ENCODE peak calls at places on chromosomes 3 and 15, in five cellular contexts. One of them, this sample, is unnamed.

GRCh38 chr3:72698154-72698917 is 149.9 kb downstream of the SHQ1 start:
- DNase-seq in A673: peak; percentile 70
- DNase-seq in GM23338: peak; percentile 68
- DNase-seq in CD8-positive, alpha-beta memory T cell: no peak
- DNase-seq in body of pancreas: no peak
- DNase-seq in this sample: no peak

GRCh38 chr15:73987646-73988045 is 4.4 kb downstream of the STOML1 start:
- DNase-seq in A673: no peak
- DNase-seq in CD8-positive, alpha-beta memory T cell: no peak
- DNase-seq in body of pancreas: no peak
- DNase-seq in GM23338: no peak
- DNase-seq in this sample: no peak

GRCh38 chr3:148642616-148643015 is 55.1 kb upstream of the AGTR1 start:
- DNase-seq in body of pancreas: no peak
- DNase-seq in A673: no peak
- DNase-seq in CD8-positive, alpha-beta memory T cell: no peak
- DNase-seq in GM23338: no peak
- DNase-seq in this sample: no peak

GRCh38 chr3:35944915-35945710 is 305.8 kb downstream of the ARPP21 start:
- DNase-seq in A673: no peak
- DNase-seq in GM23338: no peak
- DNase-seq in body of pancreas: no peak
- DNase-seq in CD8-positive, alpha-beta memory T cell: no peak
- DNase-seq in this sample: no peak

GRCh38 chr3:133136114-133137041 is 98.2 kb downstream of the TMEM108 start:
- DNase-seq in CD8-positive, alpha-beta memory T cell: no peak
- DNase-seq in A673: peak; percentile 12
- DNase-seq in body of pancreas: no peak
- DNase-seq in GM23338: no peak
- DNase-seq in this sample: peak; percentile 20

GRCh38 chr3:146903927-146904326 is 298.8 kb upstream of the PLSCR5 start:
- DNase-seq in body of pancreas: no peak
- DNase-seq in GM23338: no peak
- DNase-seq in CD8-positive, alpha-beta memory T cell: no peak
- DNase-seq in A673: no peak
- DNase-seq in this sample: no peak

GRCh38 chr15:25859838-25860645 is 3.1 kb downstream of the ATP10A start:
- DNase-seq in body of pancreas: no peak
- DNase-seq in CD8-positive, alpha-beta memory T cell: no peak
- DNase-seq in GM23338: no peak
- DNase-seq in A673: no peak
- DNase-seq in this sample: no peak

GRCh38 chr15:29822685-29823459 is 604 bp upstream of the TJP1 start:
- DNase-seq in GM23338: peak; percentile 70
- DNase-seq in A673: no peak
- DNase-seq in CD8-positive, alpha-beta memory T cell: no peak
- DNase-seq in body of pancreas: peak; percentile 82
- DNase-seq in this sample: no peak

GRCh38 chr3:72810659-72811434 is 37.4 kb downstream of the SHQ1 start:
- DNase-seq in GM23338: no peak
- DNase-seq in body of pancreas: no peak
- DNase-seq in CD8-positive, alpha-beta memory T cell: no peak
- DNase-seq in A673: no peak
- DNase-seq in this sample: no peak

GRCh38 chr3:130480736-130481135 is 36.2 kb upstream of the COL6A6 start:
- DNase-seq in GM23338: peak; percentile 88
- DNase-seq in A673: peak; percentile 68
- DNase-seq in body of pancreas: peak; percentile 15
- DNase-seq in CD8-positive, alpha-beta memory T cell: no peak
- DNase-seq in this sample: no peak

GRCh38 chr3:51673181-51673801 is 2.2 kb downstream of the TEX264 start:
- DNase-seq in GM23338: no peak
- DNase-seq in CD8-positive, alpha-beta memory T cell: no peak
- DNase-seq in body of pancreas: no peak
- DNase-seq in A673: peak; percentile 52
- DNase-seq in this sample: no peak

GRCh38 chr3:108552267-108553159 is 36.7 kb downstream of the CIP2A start:
- DNase-seq in body of pancreas: no peak
- DNase-seq in CD8-positive, alpha-beta memory T cell: no peak
- DNase-seq in GM23338: peak; percentile 69
- DNase-seq in A673: peak; percentile 69
- DNase-seq in this sample: no peak

GRCh38 chr3:99920530-99921376 is 103.1 kb downstream of the CMSS1 start:
- DNase-seq in body of pancreas: peak; percentile 87
- DNase-seq in CD8-positive, alpha-beta memory T cell: no peak
- DNase-seq in A673: peak; percentile 45
- DNase-seq in GM23338: peak; percentile 50
- DNase-seq in this sample: no peak

GRCh38 chr3:154668835-154669234 is 238.8 kb upstream of the GPR149 start:
- DNase-seq in GM23338: no peak
- DNase-seq in A673: no peak
- DNase-seq in CD8-positive, alpha-beta memory T cell: no peak
- DNase-seq in body of pancreas: no peak
- DNase-seq in this sample: no peak

GRCh38 chr3:51568041-51568440 is 29.5 kb downstream of the RAD54L2 start:
- DNase-seq in body of pancreas: no peak
- DNase-seq in GM23338: no peak
- DNase-seq in A673: no peak
- DNase-seq in CD8-positive, alpha-beta memory T cell: no peak
- DNase-seq in this sample: no peak

GRCh38 chr15:81155375-81156218 is 21.5 kb downstream of the CFAP161 start:
- DNase-seq in A673: peak; percentile 48
- DNase-seq in GM23338: peak; percentile 49
- DNase-seq in body of pancreas: peak; percentile 52
- DNase-seq in CD8-positive, alpha-beta memory T cell: no peak
- DNase-seq in this sample: no peak

GRCh38 chr3:189914799-189915198 is 205.9 kb downstream of the P3H2 start:
- DNase-seq in GM23338: no peak
- DNase-seq in body of pancreas: no peak
- DNase-seq in CD8-positive, alpha-beta memory T cell: no peak
- DNase-seq in A673: peak; percentile 77
- DNase-seq in this sample: no peak

GRCh38 chr3:195913382-195913781 is 5.0 kb upstream of the TNK2 start:
- DNase-seq in GM23338: no peak
- DNase-seq in body of pancreas: no peak
- DNase-seq in A673: no peak
- DNase-seq in CD8-positive, alpha-beta memory T cell: no peak
- DNase-seq in this sample: no peak

GRCh38 chr15:62059818-62060115 is 480 bp downstream of the VPS13C start:
- DNase-seq in GM23338: no peak
- DNase-seq in body of pancreas: peak; percentile 42
- DNase-seq in CD8-positive, alpha-beta memory T cell: peak; percentile 46
- DNase-seq in A673: peak; percentile 53
- DNase-seq in this sample: peak; percentile 83

GRCh38 chr15:76866008-76866407 is 39.1 kb downstream of the SCAPER start:
- DNase-seq in body of pancreas: no peak
- DNase-seq in A673: no peak
- DNase-seq in GM23338: no peak
- DNase-seq in CD8-positive, alpha-beta memory T cell: no peak
- DNase-seq in this sample: no peak

GRCh38 chr3:19967208-19967607 is 20.3 kb downstream of the RAB5A start:
- DNase-seq in GM23338: no peak
- DNase-seq in CD8-positive, alpha-beta memory T cell: no peak
- DNase-seq in body of pancreas: no peak
- DNase-seq in A673: no peak
- DNase-seq in this sample: no peak

GRCh38 chr3:124401841-124402240 is 328.4 kb upstream of the UMPS start:
- DNase-seq in A673: no peak
- DNase-seq in CD8-positive, alpha-beta memory T cell: no peak
- DNase-seq in body of pancreas: no peak
- DNase-seq in GM23338: no peak
- DNase-seq in this sample: no peak

GRCh38 chr15:50996641-50997040 is 88.2 kb downstream of the AP4E1 start:
- DNase-seq in CD8-positive, alpha-beta memory T cell: no peak
- DNase-seq in A673: no peak
- DNase-seq in GM23338: no peak
- DNase-seq in body of pancreas: no peak
- DNase-seq in this sample: no peak

GRCh38 chr3:63795438-63795837 is 23.7 kb upstream of the C3orf49 start:
- DNase-seq in GM23338: no peak
- DNase-seq in CD8-positive, alpha-beta memory T cell: no peak
- DNase-seq in A673: no peak
- DNase-seq in body of pancreas: no peak
- DNase-seq in this sample: no peak

GRCh38 chr3:156892701-156893100 is 66.5 kb downstream of the LEKR1 start:
- DNase-seq in A673: no peak
- DNase-seq in GM23338: no peak
- DNase-seq in body of pancreas: no peak
- DNase-seq in CD8-positive, alpha-beta memory T cell: no peak
- DNase-seq in this sample: no peak

GRCh38 chr3:196662033-196662432 is 22.5 kb downstream of the NRROS start:
- DNase-seq in body of pancreas: no peak
- DNase-seq in GM23338: no peak
- DNase-seq in CD8-positive, alpha-beta memory T cell: no peak
- DNase-seq in A673: no peak
- DNase-seq in this sample: no peak

GRCh38 chr3:194166682-194167479 is 30.9 kb downstream of the HES1 start:
- DNase-seq in A673: peak; percentile 28
- DNase-seq in body of pancreas: peak; percentile 30
- DNase-seq in GM23338: peak; percentile 44
- DNase-seq in CD8-positive, alpha-beta memory T cell: no peak
- DNase-seq in this sample: no peak

GRCh38 chr15:72203507-72203837 is 5.9 kb upstream of the GRAMD2A start:
- DNase-seq in CD8-positive, alpha-beta memory T cell: no peak
- DNase-seq in GM23338: no peak
- DNase-seq in A673: no peak
- DNase-seq in body of pancreas: peak; percentile 55
- DNase-seq in this sample: no peak

GRCh38 chr3:196639517-196640500 is at the start of gene NRROS:
- DNase-seq in CD8-positive, alpha-beta memory T cell: peak; percentile 38
- DNase-seq in A673: peak; percentile 55
- DNase-seq in body of pancreas: peak; percentile 44
- DNase-seq in GM23338: peak; percentile 84
- DNase-seq in this sample: peak; percentile 84

GRCh38 chr15:67070892-67071664 is 5.7 kb downstream of the SMAD3 start:
- DNase-seq in CD8-positive, alpha-beta memory T cell: no peak
- DNase-seq in A673: no peak
- DNase-seq in GM23338: peak; percentile 51
- DNase-seq in body of pancreas: no peak
- DNase-seq in this sample: no peak

GRCh38 chr15:67070150-67070549 is 4.7 kb downstream of the SMAD3 start:
- DNase-seq in A673: no peak
- DNase-seq in CD8-positive, alpha-beta memory T cell: no peak
- DNase-seq in GM23338: no peak
- DNase-seq in body of pancreas: no peak
- DNase-seq in this sample: no peak

GRCh38 chr15:67067930-67068542 is 2.6 kb downstream of the SMAD3 start:
- DNase-seq in GM23338: no peak
- DNase-seq in body of pancreas: no peak
- DNase-seq in A673: peak; percentile 41
- DNase-seq in CD8-positive, alpha-beta memory T cell: no peak
- DNase-seq in this sample: no peak

GRCh38 chr15:67067161-67067853 is 1.9 kb downstream of the SMAD3 start:
- DNase-seq in A673: peak; percentile 32
- DNase-seq in GM23338: peak; percentile 81
- DNase-seq in body of pancreas: no peak
- DNase-seq in CD8-positive, alpha-beta memory T cell: no peak
- DNase-seq in this sample: no peak

GRCh38 chr15:67068724-67069400 is 3.5 kb downstream of the SMAD3 start:
- DNase-seq in body of pancreas: no peak
- DNase-seq in GM23338: no peak
- DNase-seq in A673: no peak
- DNase-seq in CD8-positive, alpha-beta memory T cell: no peak
- DNase-seq in this sample: no peak
- H3K4me3 ChIP-seq in body of pancreas: no peak overlapping the region
- H3K4me3 ChIP-seq in GM23338: peak overlapping the region; percentile 93
- H3K4me3 ChIP-seq in A673: peak overlapping the region; percentile 98
- H3K4me3 ChIP-seq in CD8-positive, alpha-beta memory T cell: peak overlapping the region; percentile 93
- H3K4me3 ChIP-seq in this sample: peak overlapping the region; percentile 89

GRCh38 chr3:49721861-49722781 is 1.6 kb downstream of the GMPPB start:
- DNase-seq in GM23338: no peak
- DNase-seq in body of pancreas: no peak
- DNase-seq in CD8-positive, alpha-beta memory T cell: no peak
- DNase-seq in A673: no peak
- DNase-seq in this sample: peak; percentile 17

GRCh38 chr3:49723301-49723630 is 485 bp downstream of the GMPPB start:
- DNase-seq in A673: peak; percentile 15
- DNase-seq in GM23338: peak; percentile 69
- DNase-seq in CD8-positive, alpha-beta memory T cell: peak; percentile 36
- DNase-seq in body of pancreas: peak; percentile 88
- DNase-seq in this sample: no peak

GRCh38 chr3:49724586-49724985 is 835 bp upstream of the GMPPB start:
- DNase-seq in A673: no peak
- DNase-seq in body of pancreas: no peak
- DNase-seq in GM23338: peak; percentile 36
- DNase-seq in CD8-positive, alpha-beta memory T cell: no peak
- DNase-seq in this sample: no peak

GRCh38 chr3:49722896-49723295 is 855 bp downstream of the GMPPB start:
- DNase-seq in CD8-positive, alpha-beta memory T cell: no peak
- DNase-seq in body of pancreas: no peak
- DNase-seq in GM23338: no peak
- DNase-seq in A673: no peak
- DNase-seq in this sample: no peak

GRCh38 chr3:49723631-49724551 is at the start of gene GMPPB:
- DNase-seq in CD8-positive, alpha-beta memory T cell: peak; percentile 88
- DNase-seq in A673: peak; percentile 88
- DNase-seq in GM23338: peak; percentile 99
- DNase-seq in body of pancreas: peak; percentile 98
- DNase-seq in this sample: peak; percentile 98
- H3K36me3 ChIP-seq in CD8-positive, alpha-beta memory T cell: no peaks in the 10 kb centered on the region
- H3K36me3 ChIP-seq in A673: peaks cover 5% of the 10 kb centered on the region
- H3K36me3 ChIP-seq in GM23338: peaks cover 5% of the 10 kb centered on the region
- H3K36me3 ChIP-seq in body of pancreas: no peaks in the 10 kb centered on the region
- H3K36me3 ChIP-seq in this sample: peaks cover 31% of the 10 kb centered on the region

DNA sequence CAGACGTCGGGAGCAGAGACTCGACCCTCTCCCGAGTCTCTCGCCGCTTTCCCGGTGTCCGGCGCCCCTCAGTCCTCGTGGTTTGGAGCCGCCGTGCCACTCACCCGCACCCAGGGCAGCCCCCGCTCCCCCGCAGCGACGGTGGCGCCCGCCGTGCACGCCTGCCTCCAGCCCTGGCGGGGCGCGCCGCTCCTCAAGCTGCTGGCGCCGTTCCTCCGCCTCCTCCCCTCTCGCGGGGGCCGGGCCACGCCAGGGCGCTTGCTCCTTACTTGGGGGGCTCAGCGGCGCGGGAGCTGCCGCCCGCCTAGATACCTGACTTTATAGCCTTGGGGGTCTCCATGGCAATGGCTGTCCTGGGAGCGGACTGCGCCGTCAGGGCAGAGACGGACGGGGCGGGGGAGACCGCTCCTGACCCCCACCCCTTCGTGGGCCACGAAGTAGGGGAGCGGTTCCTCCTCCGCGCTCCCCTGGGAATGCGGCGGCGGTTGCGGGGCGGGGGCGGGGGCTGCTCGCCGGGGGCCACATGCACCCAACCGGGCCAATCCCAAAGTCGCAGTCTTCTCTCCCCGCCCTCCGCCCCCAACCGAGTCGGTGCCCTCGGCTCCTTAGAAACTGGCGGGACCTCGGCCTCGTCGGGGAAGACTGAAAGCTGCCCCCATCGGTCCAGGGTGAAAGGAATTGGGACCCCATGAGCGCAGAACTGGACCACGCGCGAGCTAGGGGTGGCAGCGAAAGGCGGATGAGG is at the start of gene ANKRD63:
- DNase-seq in body of pancreas: no peak
- DNase-seq in CD8-positive, alpha-beta memory T cell: no peak
- DNase-seq in A673: peak; percentile 68
- DNase-seq in GM23338: peak; percentile 48
- DNase-seq in this sample: no peak
- H3K4me3 ChIP-seq in body of pancreas: peak within 1 kb of the TSS; percentile 5
- H3K4me3 ChIP-seq in CD8-positive, alpha-beta memory T cell: peak within 1 kb of the TSS; percentile 64
- H3K4me3 ChIP-seq in A673: peak within 1 kb of the TSS; percentile 63
- H3K4me3 ChIP-seq in GM23338: peak within 1 kb of the TSS; percentile 62
- H3K4me3 ChIP-seq in this sample: peak within 1 kb of the TSS; percentile 57

GRCh38 chr3:9392041-9392440 is 5.4 kb upstream of the SETD5 start:
- DNase-seq in CD8-positive, alpha-beta memory T cell: no peak
- DNase-seq in body of pancreas: no peak
- DNase-seq in A673: no peak
- DNase-seq in GM23338: no peak
- DNase-seq in this sample: no peak
- H3K36me3 ChIP-seq in CD8-positive, alpha-beta memory T cell: peaks cover 63% of the 10 kb centered on the region
- H3K36me3 ChIP-seq in body of pancreas: no peaks in the 10 kb centered on the region
- H3K36me3 ChIP-seq in A673: peaks cover 81% of the 10 kb centered on the region
- H3K36me3 ChIP-seq in GM23338: peaks cover 63% of the 10 kb centered on the region
- H3K36me3 ChIP-seq in this sample: peaks cover 11% of the 10 kb centered on the region

This sample was measured in GM06990.